ENCODE peak calls at places on chromosome 12, in seven cellular contexts. Z is activated T-helper 9 cell treated with anti-CD3 and anti-CD28 coated beads, Interleukin-2, amount 50 U/mL, for 16 hours; O is SW 1271; Y is GM13977; D is mammary epithelial cell; J is activated gamma-delta T cell treated with anti-CD3 and anti-CD28 coated beads, Interleukin-2, amount 50 U/mL, for 16 hours; X is frontal cortex. A is an unnamed sample.

GRCh38 chr12:75724913-75725312 is 213.5 kb upstream of the KRR1 start:
- DNase-seq in O (peak), D (peak), J (no peak), X (no peak), Y (no peak), Z (no peak), A (peak)

GRCh38 chr12:52037248-52037861 is 13.9 kb upstream of the NR4A1 start:
- DNase-seq in Z (no peak), O (no peak), J (no peak), D (no peak), Y (no peak), X (no peak), A (peak)

GRCh38 chr12:30823140-30823669 is 68.5 kb upstream of the CAPRIN2 start:
- DNase-seq in X (no peak), D (no peak), Z (peak), J (no peak), Y (peak), O (no peak), A (peak)

GRCh38 chr12:85367886-85368385 is 87.9 kb downstream of the ALX1 start:
- DNase-seq in D (no peak), J (no peak), Z (no peak), Y (no peak), X (no peak), O (no peak), A (no peak)

GRCh38 chr12:130100634-130101033 is 61.6 kb upstream of the FZD10 start:
- DNase-seq in J (no peak), D (no peak), O (no peak), Y (no peak), X (no peak), Z (no peak), A (no peak)

GRCh38 chr12:124240493-124240892 is 54.4 kb upstream of the RFLNA start:
- DNase-seq in Z (no peak), O (peak), Y (no peak), X (no peak), D (peak), J (no peak), A (peak)

GRCh38 chr12:104495786-104496185 is 39.0 kb downstream of the CHST11 start:
- DNase-seq in J (no peak), O (no peak), Y (no peak), X (no peak), D (no peak), Z (no peak), A (peak)

GRCh38 chr12:105252901-105253300 is 16.9 kb upstream of the APPL2 start:
- DNase-seq in O (no peak), D (no peak), Y (no peak), Z (no peak), X (no peak), J (no peak), A (no peak)

GRCh38 chr12:81992461-81992860 is 233.3 kb upstream of the PPFIA2 start:
- DNase-seq in D (no peak), X (no peak), J (no peak), Y (no peak), O (no peak), Z (no peak), A (no peak)

GRCh38 chr12:132525833-132526455 is 36.0 kb downstream of the FBRSL1 start:
- DNase-seq in O (no peak), J (no peak), Y (no peak), X (peak), D (no peak), Z (no peak), A (no peak)